ENCODE peak calls at places on chromosome 7, in ten cellular contexts. One of them, this sample, is unnamed.

GRCh38 chr7:12221414-12221813 is 10.3 kb downstream of the TMEM106B start:
- DNase-seq in body of pancreas: no peak
- DNase-seq in PC-3: no peak
- DNase-seq in fibroblast of villous mesenchyme: peak; percentile 3
- DNase-seq in choroid plexus epithelial cell: peak; percentile 11
- DNase-seq in foreskin fibroblast: no peak
- DNase-seq in iPS DF 6.9: no peak
- DNase-seq in heart right ventricle: no peak
- DNase-seq in mammary epithelial cell: no peak
- DNase-seq in H7: no peak
- DNase-seq in this sample: no peak

GRCh38 chr7:143980746-143981510 is 19.2 kb upstream of the OR6B1 start:
- DNase-seq in body of pancreas: no peak
- DNase-seq in PC-3: no peak
- DNase-seq in fibroblast of villous mesenchyme: no peak
- DNase-seq in choroid plexus epithelial cell: no peak
- DNase-seq in foreskin fibroblast: no peak
- DNase-seq in iPS DF 6.9: no peak
- DNase-seq in heart right ventricle: no peak
- DNase-seq in mammary epithelial cell: peak; percentile 31
- DNase-seq in H7: no peak
- DNase-seq in this sample: peak; percentile 28

GRCh38 chr7:94417261-94417660 is 22.6 kb downstream of the COL1A2 start:
- DNase-seq in body of pancreas: no peak
- DNase-seq in PC-3: no peak
- DNase-seq in fibroblast of villous mesenchyme: no peak
- DNase-seq in choroid plexus epithelial cell: peak; percentile 22
- DNase-seq in foreskin fibroblast: no peak
- DNase-seq in iPS DF 6.9: no peak
- DNase-seq in heart right ventricle: no peak
- DNase-seq in mammary epithelial cell: no peak
- DNase-seq in H7: no peak
- DNase-seq in this sample: no peak

GRCh38 chr7:37510043-37510634 is 61.5 kb upstream of the ELMO1 start:
- DNase-seq in body of pancreas: no peak
- DNase-seq in PC-3: peak; percentile 11
- DNase-seq in fibroblast of villous mesenchyme: no peak
- DNase-seq in choroid plexus epithelial cell: peak; percentile 13
- DNase-seq in foreskin fibroblast: no peak
- DNase-seq in iPS DF 6.9: no peak
- DNase-seq in heart right ventricle: no peak
- DNase-seq in mammary epithelial cell: no peak
- DNase-seq in H7: peak; percentile 19
- DNase-seq in this sample: peak; percentile 13

GRCh38 chr7:7595451-7595850 is 28.8 kb downstream of the MIOS start:
- DNase-seq in body of pancreas: no peak
- DNase-seq in PC-3: peak; percentile 62
- DNase-seq in fibroblast of villous mesenchyme: peak; percentile 43
- DNase-seq in choroid plexus epithelial cell: peak; percentile 60
- DNase-seq in foreskin fibroblast: no peak
- DNase-seq in iPS DF 6.9: no peak
- DNase-seq in heart right ventricle: no peak
- DNase-seq in mammary epithelial cell: peak; percentile 11
- DNase-seq in H7: no peak
- DNase-seq in this sample: peak; percentile 36

GRCh38 chr7:128705891-128706333 is 33.2 kb upstream of the CALU start:
- DNase-seq in body of pancreas: no peak
- DNase-seq in PC-3: peak; percentile 23
- DNase-seq in fibroblast of villous mesenchyme: peak; percentile 13
- DNase-seq in choroid plexus epithelial cell: no peak
- DNase-seq in foreskin fibroblast: no peak
- DNase-seq in iPS DF 6.9: no peak
- DNase-seq in heart right ventricle: no peak
- DNase-seq in mammary epithelial cell: no peak
- DNase-seq in H7: no peak
- DNase-seq in this sample: peak; percentile 35

GRCh38 chr7:131226116-131226562 is 101.5 kb upstream of the MKLN1 start:
- DNase-seq in body of pancreas: no peak
- DNase-seq in PC-3: no peak
- DNase-seq in fibroblast of villous mesenchyme: peak; percentile 85
- DNase-seq in choroid plexus epithelial cell: peak; percentile 34
- DNase-seq in foreskin fibroblast: no peak
- DNase-seq in iPS DF 6.9: no peak
- DNase-seq in heart right ventricle: no peak
- DNase-seq in mammary epithelial cell: no peak
- DNase-seq in H7: no peak
- DNase-seq in this sample: no peak

GRCh38 chr7:117756586-117756985 is 116.7 kb downstream of the CTTNBP2 start:
- DNase-seq in body of pancreas: peak; percentile 10
- DNase-seq in PC-3: no peak
- DNase-seq in fibroblast of villous mesenchyme: no peak
- DNase-seq in choroid plexus epithelial cell: no peak
- DNase-seq in foreskin fibroblast: no peak
- DNase-seq in iPS DF 6.9: no peak
- DNase-seq in heart right ventricle: no peak
- DNase-seq in mammary epithelial cell: no peak
- DNase-seq in H7: no peak
- DNase-seq in this sample: no peak

GRCh38 chr7:22140597-22140996 is 194.9 kb upstream of the CDCA7L start:
- DNase-seq in body of pancreas: no peak
- DNase-seq in PC-3: no peak
- DNase-seq in fibroblast of villous mesenchyme: no peak
- DNase-seq in choroid plexus epithelial cell: no peak
- DNase-seq in foreskin fibroblast: no peak
- DNase-seq in iPS DF 6.9: no peak
- DNase-seq in heart right ventricle: no peak
- DNase-seq in mammary epithelial cell: no peak
- DNase-seq in H7: no peak
- DNase-seq in this sample: no peak

GRCh38 chr7:45923818-45924217 is 2.7 kb upstream of the IGFBP3 start:
- DNase-seq in body of pancreas: no peak
- DNase-seq in PC-3: no peak
- DNase-seq in fibroblast of villous mesenchyme: no peak
- DNase-seq in choroid plexus epithelial cell: no peak
- DNase-seq in foreskin fibroblast: no peak
- DNase-seq in iPS DF 6.9: no peak
- DNase-seq in heart right ventricle: no peak
- DNase-seq in mammary epithelial cell: no peak
- DNase-seq in H7: no peak
- DNase-seq in this sample: no peak

DNA sequence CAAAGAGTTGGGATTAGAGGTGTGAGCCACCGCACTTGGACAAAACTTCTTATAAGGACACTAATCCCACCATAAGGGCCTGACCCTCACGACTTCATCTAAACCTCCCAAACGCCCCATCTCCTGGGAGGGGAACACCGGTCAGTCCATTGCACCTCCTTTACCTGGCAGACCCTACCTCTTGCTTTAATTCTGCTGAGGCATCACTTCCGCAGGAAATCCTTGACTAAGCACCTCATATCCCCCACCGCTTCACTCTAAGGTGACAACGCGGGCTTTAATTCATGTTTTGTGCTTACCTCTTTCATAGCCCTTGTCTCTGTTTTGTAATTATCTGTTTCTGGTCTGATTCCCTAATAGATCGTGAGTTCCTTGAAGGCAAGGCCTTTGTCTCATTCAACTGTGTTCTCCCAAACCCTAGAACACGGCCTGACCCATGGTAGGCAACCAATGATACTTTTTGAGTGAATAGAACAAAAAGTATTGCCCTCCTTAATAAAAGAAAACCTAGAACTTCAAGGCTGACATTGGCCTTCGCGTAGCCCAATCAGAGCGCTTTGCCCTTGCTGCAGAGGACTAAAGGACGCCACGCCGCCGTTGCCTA is 453 bp upstream of the ZNF862 start:
- DNase-seq in body of pancreas: no peak
- DNase-seq in PC-3: no peak
- DNase-seq in fibroblast of villous mesenchyme: no peak
- DNase-seq in choroid plexus epithelial cell: no peak
- DNase-seq in foreskin fibroblast: no peak
- DNase-seq in iPS DF 6.9: no peak
- DNase-seq in heart right ventricle: no peak
- DNase-seq in mammary epithelial cell: no peak
- DNase-seq in H7: no peak
- DNase-seq in this sample: no peak
- H3K4me3 ChIP-seq in body of pancreas: no peak overlapping the region
- H3K4me3 ChIP-seq in PC-3: peak overlapping the region; percentile 84
- H3K4me3 ChIP-seq in fibroblast of villous mesenchyme: no peak overlapping the region
- H3K4me3 ChIP-seq in choroid plexus epithelial cell: no peak overlapping the region
- H3K4me3 ChIP-seq in foreskin fibroblast: peak overlapping the region; percentile 10
- H3K4me3 ChIP-seq in iPS DF 6.9: no peak overlapping the region
- H3K4me3 ChIP-seq in heart right ventricle: no peak overlapping the region
- H3K4me3 ChIP-seq in mammary epithelial cell: no peak overlapping the region
- H3K4me3 ChIP-seq in H7: no peak overlapping the region
- H3K4me3 ChIP-seq in this sample: peak overlapping the region; percentile 89

DNA sequence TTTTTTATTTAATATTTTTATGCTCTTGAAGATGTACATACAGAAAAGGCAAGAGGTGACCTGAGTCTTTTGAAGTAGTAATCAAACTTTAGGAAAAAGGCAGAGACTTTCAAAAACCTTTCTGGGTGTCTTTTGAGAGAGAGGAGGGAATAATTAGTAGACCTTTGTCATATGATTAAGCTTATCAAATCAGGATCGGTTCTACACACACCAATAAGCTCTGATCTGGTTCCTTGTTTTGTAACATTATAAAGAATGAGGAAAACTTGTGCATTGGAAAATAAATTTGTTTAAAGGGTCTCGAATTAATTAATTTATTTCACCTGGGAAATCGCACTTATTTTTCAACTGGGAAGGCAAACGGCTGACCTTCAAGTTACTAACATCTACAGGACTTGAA is 11.9 kb downstream of the TWIST1 start:
- DNase-seq in body of pancreas: no peak
- DNase-seq in PC-3: no peak
- DNase-seq in fibroblast of villous mesenchyme: no peak
- DNase-seq in choroid plexus epithelial cell: no peak
- DNase-seq in foreskin fibroblast: no peak
- DNase-seq in iPS DF 6.9: no peak
- DNase-seq in heart right ventricle: no peak
- DNase-seq in mammary epithelial cell: no peak
- DNase-seq in H7: no peak
- DNase-seq in this sample: no peak
- H3K4me3 ChIP-seq in body of pancreas: no peak overlapping the region
- H3K4me3 ChIP-seq in PC-3: no peak overlapping the region
- H3K4me3 ChIP-seq in fibroblast of villous mesenchyme: no peak overlapping the region
- H3K4me3 ChIP-seq in choroid plexus epithelial cell: no peak overlapping the region
- H3K4me3 ChIP-seq in foreskin fibroblast: peak overlapping the region; percentile 63
- H3K4me3 ChIP-seq in iPS DF 6.9: no peak overlapping the region
- H3K4me3 ChIP-seq in heart right ventricle: no peak overlapping the region
- H3K4me3 ChIP-seq in mammary epithelial cell: no peak overlapping the region
- H3K4me3 ChIP-seq in H7: no peak overlapping the region
- H3K4me3 ChIP-seq in this sample: no peak overlapping the region

DNA sequence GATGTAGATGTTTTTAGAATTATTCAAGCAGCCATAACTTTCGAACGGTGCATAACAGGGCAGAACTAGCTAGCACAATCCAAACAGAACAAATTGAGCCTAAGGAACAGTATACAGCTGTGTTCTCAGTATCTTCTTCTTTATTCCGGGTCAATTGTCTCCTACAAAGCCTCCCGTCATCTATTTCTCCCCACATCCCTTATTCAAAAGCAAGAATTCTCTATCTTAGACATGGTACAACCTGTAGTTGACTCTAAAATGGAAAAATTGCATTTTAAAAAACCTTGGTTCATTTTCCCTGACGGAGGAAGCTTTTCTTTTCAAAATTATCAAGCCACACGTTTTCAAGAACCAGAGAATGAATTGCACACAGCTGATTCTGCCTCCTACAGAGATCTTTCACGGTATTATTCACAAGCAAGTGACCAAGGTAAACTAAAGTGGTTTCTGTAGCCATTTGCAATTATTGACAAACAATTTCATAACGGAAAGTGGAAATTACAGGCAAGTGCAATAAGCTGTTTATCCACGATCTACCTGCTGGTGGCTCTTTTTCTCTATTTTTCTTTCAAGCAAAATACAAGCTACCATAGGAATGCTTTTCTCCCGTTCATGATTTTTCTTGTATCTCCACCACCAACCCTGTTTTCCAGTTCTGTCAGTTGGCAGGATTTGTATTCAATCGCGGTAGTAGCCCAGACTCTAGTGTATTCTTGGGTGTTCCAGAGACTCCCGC is 2.3 kb downstream of the GRM8 start:
- DNase-seq in body of pancreas: no peak
- DNase-seq in PC-3: peak; percentile 13
- DNase-seq in fibroblast of villous mesenchyme: no peak
- DNase-seq in choroid plexus epithelial cell: peak; percentile 10
- DNase-seq in foreskin fibroblast: no peak
- DNase-seq in iPS DF 6.9: no peak
- DNase-seq in heart right ventricle: no peak
- DNase-seq in mammary epithelial cell: peak; percentile 1
- DNase-seq in H7: no peak
- DNase-seq in this sample: peak; percentile 23
- H3K4me3 ChIP-seq in body of pancreas: no peak overlapping the region
- H3K4me3 ChIP-seq in PC-3: no peak overlapping the region
- H3K4me3 ChIP-seq in fibroblast of villous mesenchyme: no peak overlapping the region
- H3K4me3 ChIP-seq in choroid plexus epithelial cell: no peak overlapping the region
- H3K4me3 ChIP-seq in foreskin fibroblast: no peak overlapping the region
- H3K4me3 ChIP-seq in iPS DF 6.9: no peak overlapping the region
- H3K4me3 ChIP-seq in heart right ventricle: no peak overlapping the region
- H3K4me3 ChIP-seq in mammary epithelial cell: no peak overlapping the region
- H3K4me3 ChIP-seq in H7: peak overlapping the region; percentile 81
- H3K4me3 ChIP-seq in this sample: no peak overlapping the region

GRCh38 chr7:116529250-116529649 is 4.4 kb downstream of the CAV1 start:
- DNase-seq in body of pancreas: no peak
- DNase-seq in PC-3: no peak
- DNase-seq in fibroblast of villous mesenchyme: no peak
- DNase-seq in choroid plexus epithelial cell: no peak
- DNase-seq in foreskin fibroblast: no peak
- DNase-seq in iPS DF 6.9: no peak
- DNase-seq in heart right ventricle: no peak
- DNase-seq in mammary epithelial cell: no peak
- DNase-seq in H7: no peak
- DNase-seq in this sample: no peak

GRCh38 chr7:116528008-116528789 is 3.4 kb downstream of the CAV1 start:
- DNase-seq in body of pancreas: peak; percentile 46
- DNase-seq in PC-3: peak; percentile 85
- DNase-seq in fibroblast of villous mesenchyme: peak; percentile 94
- DNase-seq in choroid plexus epithelial cell: peak; percentile 85
- DNase-seq in foreskin fibroblast: peak; percentile 96
- DNase-seq in iPS DF 6.9: no peak
- DNase-seq in heart right ventricle: peak; percentile 31
- DNase-seq in mammary epithelial cell: peak; percentile 79
- DNase-seq in H7: no peak
- DNase-seq in this sample: peak; percentile 90

GRCh38 chr7:116532102-116532501 is 7.3 kb downstream of the CAV1 start:
- DNase-seq in body of pancreas: no peak
- DNase-seq in PC-3: no peak
- DNase-seq in fibroblast of villous mesenchyme: no peak
- DNase-seq in choroid plexus epithelial cell: no peak
- DNase-seq in foreskin fibroblast: no peak
- DNase-seq in iPS DF 6.9: no peak
- DNase-seq in heart right ventricle: no peak
- DNase-seq in mammary epithelial cell: no peak
- DNase-seq in H7: no peak
- DNase-seq in this sample: no peak

GRCh38 chr7:116527521-116527920 is 2.7 kb downstream of the CAV1 start:
- DNase-seq in body of pancreas: no peak
- DNase-seq in PC-3: peak; percentile 31
- DNase-seq in fibroblast of villous mesenchyme: no peak
- DNase-seq in choroid plexus epithelial cell: no peak
- DNase-seq in foreskin fibroblast: no peak
- DNase-seq in iPS DF 6.9: no peak
- DNase-seq in heart right ventricle: no peak
- DNase-seq in mammary epithelial cell: no peak
- DNase-seq in H7: no peak
- DNase-seq in this sample: peak; percentile 39

GRCh38 chr7:116530107-116530820 is 5.4 kb downstream of the CAV1 start:
- DNase-seq in body of pancreas: no peak
- DNase-seq in PC-3: no peak
- DNase-seq in fibroblast of villous mesenchyme: no peak
- DNase-seq in choroid plexus epithelial cell: no peak
- DNase-seq in foreskin fibroblast: no peak
- DNase-seq in iPS DF 6.9: no peak
- DNase-seq in heart right ventricle: no peak
- DNase-seq in mammary epithelial cell: no peak
- DNase-seq in H7: no peak
- DNase-seq in this sample: no peak
- H3K4me3 ChIP-seq in body of pancreas: no peak overlapping the region
- H3K4me3 ChIP-seq in PC-3: peak overlapping the region; percentile 37
- H3K4me3 ChIP-seq in fibroblast of villous mesenchyme: peak overlapping the region; percentile 21
- H3K4me3 ChIP-seq in choroid plexus epithelial cell: no peak overlapping the region
- H3K4me3 ChIP-seq in foreskin fibroblast: peak overlapping the region; percentile 90
- H3K4me3 ChIP-seq in iPS DF 6.9: no peak overlapping the region
- H3K4me3 ChIP-seq in heart right ventricle: peak overlapping the region; percentile 81
- H3K4me3 ChIP-seq in mammary epithelial cell: peak overlapping the region; percentile 30
- H3K4me3 ChIP-seq in H7: no peak overlapping the region
- H3K4me3 ChIP-seq in this sample: no peak overlapping the region